ENCODE peak calls at places on chromosomes 5 and 9, in eight cellular contexts. One of them, this sample, is unnamed.

GRCh38 chr9:111839387-111839786 is 44.6 kb upstream of the SHOC1 start:
- DNase-seq in kidney: no peak
- DNase-seq in IMR-90: peak
- DNase-seq in upper lobe of right lung: peak
- DNase-seq in uterus: peak
- DNase-seq in right atrium auricular region: no peak
- DNase-seq in psoas muscle: peak
- DNase-seq in brain microvascular endothelial cell: peak
- DNase-seq in this sample: peak

GRCh38 chr9:93578844-93579243 is 2.5 kb downstream of the PHF2 start:
- DNase-seq in kidney: no peak
- DNase-seq in IMR-90: no peak
- DNase-seq in upper lobe of right lung: peak
- DNase-seq in uterus: no peak
- DNase-seq in right atrium auricular region: peak
- DNase-seq in psoas muscle: no peak
- DNase-seq in brain microvascular endothelial cell: no peak
- DNase-seq in this sample: no peak

GRCh38 chr5:165188555-165189260 is 1683.3 kb downstream of the MAT2B start:
- DNase-seq in kidney: no peak
- DNase-seq in IMR-90: no peak
- DNase-seq in upper lobe of right lung: no peak
- DNase-seq in uterus: no peak
- DNase-seq in right atrium auricular region: no peak
- DNase-seq in psoas muscle: no peak
- DNase-seq in brain microvascular endothelial cell: no peak
- DNase-seq in this sample: no peak

GRCh38 chr5:66891184-66891925 is 295.2 kb downstream of the MAST4 start:
- DNase-seq in kidney: no peak
- DNase-seq in IMR-90: peak
- DNase-seq in upper lobe of right lung: no peak
- DNase-seq in uterus: peak
- DNase-seq in right atrium auricular region: no peak
- DNase-seq in psoas muscle: no peak
- DNase-seq in brain microvascular endothelial cell: no peak
- DNase-seq in this sample: peak

GRCh38 chr9:131273791-131274673 is 2.3 kb downstream of the FAM78A start:
- DNase-seq in kidney: peak
- DNase-seq in IMR-90: no peak
- DNase-seq in upper lobe of right lung: no peak
- DNase-seq in uterus: no peak
- DNase-seq in right atrium auricular region: no peak
- DNase-seq in psoas muscle: no peak
- DNase-seq in brain microvascular endothelial cell: no peak
- DNase-seq in this sample: no peak

GRCh38 chr5:172646716-172647285 is 5.7 kb downstream of the NEURL1B start:
- DNase-seq in kidney: no peak
- DNase-seq in IMR-90: peak
- DNase-seq in upper lobe of right lung: peak
- DNase-seq in uterus: peak
- DNase-seq in right atrium auricular region: no peak
- DNase-seq in psoas muscle: no peak
- DNase-seq in brain microvascular endothelial cell: peak
- DNase-seq in this sample: peak

GRCh38 chr9:109181284-109181683 is 14.2 kb upstream of the FRRS1L start:
- DNase-seq in kidney: no peak
- DNase-seq in IMR-90: no peak
- DNase-seq in upper lobe of right lung: no peak
- DNase-seq in uterus: no peak
- DNase-seq in right atrium auricular region: no peak
- DNase-seq in psoas muscle: no peak
- DNase-seq in brain microvascular endothelial cell: no peak
- DNase-seq in this sample: no peak

GRCh38 chr9:134940236-134941208 is 22.8 kb upstream of the FCN1 start:
- DNase-seq in kidney: no peak
- DNase-seq in IMR-90: no peak
- DNase-seq in upper lobe of right lung: no peak
- DNase-seq in uterus: no peak
- DNase-seq in right atrium auricular region: no peak
- DNase-seq in psoas muscle: no peak
- DNase-seq in brain microvascular endothelial cell: no peak
- DNase-seq in this sample: no peak

GRCh38 chr9:131282688-131283422 is 6.5 kb upstream of the FAM78A start:
- DNase-seq in kidney: no peak
- DNase-seq in IMR-90: peak
- DNase-seq in upper lobe of right lung: no peak
- DNase-seq in uterus: no peak
- DNase-seq in right atrium auricular region: no peak
- DNase-seq in psoas muscle: peak
- DNase-seq in brain microvascular endothelial cell: no peak
- DNase-seq in this sample: peak

GRCh38 chr9:119298076-119298853 is 71.0 kb downstream of the BRINP1 start:
- DNase-seq in kidney: no peak
- DNase-seq in IMR-90: no peak
- DNase-seq in upper lobe of right lung: no peak
- DNase-seq in uterus: no peak
- DNase-seq in right atrium auricular region: no peak
- DNase-seq in psoas muscle: no peak
- DNase-seq in brain microvascular endothelial cell: no peak
- DNase-seq in this sample: no peak

GRCh38 chr5:138552700-138553099 is 9.7 kb upstream of the ETF1 start:
- DNase-seq in kidney: no peak
- DNase-seq in IMR-90: no peak
- DNase-seq in upper lobe of right lung: no peak
- DNase-seq in uterus: no peak
- DNase-seq in right atrium auricular region: no peak
- DNase-seq in psoas muscle: no peak
- DNase-seq in brain microvascular endothelial cell: no peak
- DNase-seq in this sample: no peak

GRCh38 chr5:1106385-1107166 is 5.3 kb downstream of the SLC12A7 start:
- DNase-seq in kidney: no peak
- DNase-seq in IMR-90: no peak
- DNase-seq in upper lobe of right lung: no peak
- DNase-seq in uterus: no peak
- DNase-seq in right atrium auricular region: no peak
- DNase-seq in psoas muscle: no peak
- DNase-seq in brain microvascular endothelial cell: no peak
- DNase-seq in this sample: no peak

GRCh38 chr5:173616577-173617118 is at the start of gene BOD1:
- DNase-seq in kidney: peak
- DNase-seq in IMR-90: peak
- DNase-seq in upper lobe of right lung: peak
- DNase-seq in uterus: peak
- DNase-seq in right atrium auricular region: peak
- DNase-seq in psoas muscle: peak
- DNase-seq in brain microvascular endothelial cell: peak
- DNase-seq in this sample: peak

GRCh38 chr5:151022511-151023018 is 2.2 kb downstream of the GPX3 start:
- DNase-seq in kidney: no peak
- DNase-seq in IMR-90: no peak
- DNase-seq in upper lobe of right lung: no peak
- DNase-seq in uterus: no peak
- DNase-seq in right atrium auricular region: no peak
- DNase-seq in psoas muscle: peak
- DNase-seq in brain microvascular endothelial cell: no peak
- DNase-seq in this sample: peak

GRCh38 chr5:35863159-35863558 is 6.5 kb downstream of the IL7R start:
- DNase-seq in kidney: no peak
- DNase-seq in IMR-90: no peak
- DNase-seq in upper lobe of right lung: no peak
- DNase-seq in uterus: no peak
- DNase-seq in right atrium auricular region: no peak
- DNase-seq in psoas muscle: no peak
- DNase-seq in brain microvascular endothelial cell: no peak
- DNase-seq in this sample: no peak

GRCh38 chr5:143606043-143606752 is 202.7 kb upstream of the NR3C1 start:
- DNase-seq in kidney: no peak
- DNase-seq in IMR-90: peak
- DNase-seq in upper lobe of right lung: no peak
- DNase-seq in uterus: no peak
- DNase-seq in right atrium auricular region: no peak
- DNase-seq in psoas muscle: no peak
- DNase-seq in brain microvascular endothelial cell: no peak
- DNase-seq in this sample: no peak

GRCh38 chr5:143613329-143613728 is 198.6 kb upstream of the HMHB1 start:
- DNase-seq in kidney: no peak
- DNase-seq in IMR-90: no peak
- DNase-seq in upper lobe of right lung: no peak
- DNase-seq in uterus: no peak
- DNase-seq in right atrium auricular region: no peak
- DNase-seq in psoas muscle: no peak
- DNase-seq in brain microvascular endothelial cell: no peak
- DNase-seq in this sample: no peak

GRCh38 chr5:143605403-143606005 is 202.0 kb upstream of the NR3C1 start:
- DNase-seq in kidney: no peak
- DNase-seq in IMR-90: peak
- DNase-seq in upper lobe of right lung: no peak
- DNase-seq in uterus: no peak
- DNase-seq in right atrium auricular region: no peak
- DNase-seq in psoas muscle: no peak
- DNase-seq in brain microvascular endothelial cell: peak
- DNase-seq in this sample: peak

GRCh38 chr5:143614831-143615230 is 197.1 kb upstream of the HMHB1 start:
- DNase-seq in kidney: no peak
- DNase-seq in IMR-90: no peak
- DNase-seq in upper lobe of right lung: no peak
- DNase-seq in uterus: no peak
- DNase-seq in right atrium auricular region: no peak
- DNase-seq in psoas muscle: no peak
- DNase-seq in brain microvascular endothelial cell: no peak
- DNase-seq in this sample: no peak

DNA sequence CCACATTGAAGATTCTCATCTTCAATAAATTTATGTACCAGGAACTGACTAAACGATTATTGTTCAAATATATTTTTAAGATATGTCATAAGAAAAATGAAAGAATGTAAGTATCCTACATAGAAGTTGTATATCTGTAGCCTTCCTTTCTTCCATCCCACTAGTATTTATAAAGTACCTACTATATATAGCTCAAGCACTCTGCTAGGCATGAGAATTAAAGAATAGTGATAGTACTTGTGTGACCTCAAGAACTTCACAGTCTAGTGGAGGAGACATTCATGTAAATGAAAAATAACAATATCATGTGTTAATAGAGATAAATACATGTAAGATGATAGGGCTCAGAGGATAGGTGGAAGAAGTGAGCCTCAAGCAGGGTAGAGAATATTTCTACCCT is 201.0 kb upstream of the HMHB1 start:
- DNase-seq in kidney: no peak
- DNase-seq in IMR-90: no peak
- DNase-seq in upper lobe of right lung: no peak
- DNase-seq in uterus: no peak
- DNase-seq in right atrium auricular region: no peak
- DNase-seq in psoas muscle: no peak
- DNase-seq in brain microvascular endothelial cell: no peak
- DNase-seq in this sample: no peak
- H3K4me3 ChIP-seq in kidney: no peak
- H3K4me3 ChIP-seq in IMR-90: no peak
- H3K4me3 ChIP-seq in upper lobe of right lung: no peak
- H3K4me3 ChIP-seq in uterus: no peak
- H3K4me3 ChIP-seq in right atrium auricular region: no peak
- H3K4me3 ChIP-seq in psoas muscle: no peak
- H3K4me3 ChIP-seq in brain microvascular endothelial cell: no peak
- H3K4me3 ChIP-seq in this sample: no peak

GRCh38 chr9:87894998-87895625 is 12.4 kb downstream of the SPATA31E1 start:
- DNase-seq in kidney: no peak
- DNase-seq in IMR-90: no peak
- DNase-seq in upper lobe of right lung: no peak
- DNase-seq in uterus: no peak
- DNase-seq in right atrium auricular region: no peak
- DNase-seq in psoas muscle: no peak
- DNase-seq in brain microvascular endothelial cell: no peak
- DNase-seq in this sample: no peak
- TF ChIP-seq CTCF in kidney: no peak
- TF ChIP-seq CTCF in IMR-90: no peak
- TF ChIP-seq CTCF in upper lobe of right lung: no peak
- TF ChIP-seq CTCF in uterus: no peak
- TF ChIP-seq CTCF in right atrium auricular region: no peak
- TF ChIP-seq CTCF in psoas muscle: no peak
- TF ChIP-seq CTCF in brain microvascular endothelial cell: peak
- TF ChIP-seq CTCF in this sample: no peak

DNA sequence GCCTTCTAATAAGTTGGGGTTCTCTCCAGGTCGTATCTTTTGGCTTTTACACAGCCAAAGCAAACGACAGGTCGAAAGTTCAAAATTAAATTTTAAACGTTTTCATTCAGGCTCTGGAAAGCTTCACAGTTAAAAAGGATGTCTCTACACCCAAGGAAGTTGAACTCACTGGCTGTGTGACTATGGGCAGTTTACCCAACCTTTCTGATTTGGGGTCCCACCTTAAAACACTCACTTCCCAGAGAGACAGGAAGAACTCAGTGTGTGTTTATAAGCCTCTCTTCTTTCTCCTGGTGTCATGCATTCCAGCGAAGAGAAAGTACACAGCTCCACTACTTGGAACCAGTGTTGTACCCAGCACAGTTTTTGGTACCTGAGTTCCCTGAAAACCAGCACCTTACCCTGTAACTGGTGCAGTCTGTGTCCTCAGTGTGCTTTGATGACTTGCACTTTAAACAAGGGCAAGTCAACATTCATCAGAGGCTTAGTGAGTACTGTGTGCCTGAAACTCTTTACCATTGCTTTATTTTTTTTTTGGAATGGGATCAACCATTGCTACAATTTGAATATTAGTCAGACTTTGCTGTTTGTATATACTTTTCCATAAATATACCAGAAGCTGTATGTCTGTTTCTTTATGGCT is 1.7 kb downstream of the SRD5A1 start:
- DNase-seq in kidney: no peak
- DNase-seq in IMR-90: peak
- DNase-seq in upper lobe of right lung: no peak
- DNase-seq in uterus: no peak
- DNase-seq in right atrium auricular region: no peak
- DNase-seq in psoas muscle: no peak
- DNase-seq in brain microvascular endothelial cell: no peak
- DNase-seq in this sample: no peak
- H3K4me3 ChIP-seq in kidney: no peak
- H3K4me3 ChIP-seq in IMR-90: peak
- H3K4me3 ChIP-seq in upper lobe of right lung: no peak
- H3K4me3 ChIP-seq in uterus: no peak
- H3K4me3 ChIP-seq in right atrium auricular region: no peak
- H3K4me3 ChIP-seq in psoas muscle: no peak
- H3K4me3 ChIP-seq in brain microvascular endothelial cell: no peak
- H3K4me3 ChIP-seq in this sample: no peak

DNA sequence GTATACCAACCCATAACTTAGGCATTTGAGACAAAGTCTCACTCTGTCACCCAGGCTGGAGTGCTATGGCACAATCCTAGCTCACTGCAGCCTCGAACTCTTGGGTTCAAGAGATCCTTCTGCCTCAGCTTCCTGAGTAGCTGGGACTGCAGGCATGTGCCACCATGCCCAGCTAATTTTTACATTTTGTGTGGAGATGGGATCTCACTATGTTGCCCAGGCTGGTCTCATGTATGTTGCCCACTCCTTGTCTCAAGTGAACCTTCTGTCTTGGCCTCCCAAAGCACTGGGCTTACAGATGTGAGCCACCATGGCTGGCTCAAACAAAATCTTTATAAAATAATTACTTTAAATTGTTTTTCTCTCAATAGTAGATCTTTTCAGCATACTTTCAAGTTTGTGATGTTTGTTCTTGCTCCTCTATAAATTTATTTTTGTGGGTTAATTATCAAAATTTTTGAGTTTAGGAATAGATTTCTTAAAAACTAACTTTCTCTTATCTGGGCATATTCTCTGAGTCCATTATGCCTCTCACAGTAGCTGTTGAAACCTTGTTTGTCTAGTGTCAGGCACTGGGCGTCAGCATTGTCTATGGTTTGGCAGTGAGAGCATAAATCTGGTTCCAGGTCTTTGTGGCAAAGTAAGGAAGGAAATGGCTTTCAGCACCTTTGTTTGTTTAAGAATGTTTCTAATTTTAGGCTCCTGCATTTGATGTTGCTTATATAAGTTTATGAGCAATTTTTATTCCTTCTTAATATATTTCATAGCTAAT is 38.7 kb downstream of the NLN start:
- DNase-seq in kidney: no peak
- DNase-seq in IMR-90: peak
- DNase-seq in upper lobe of right lung: no peak
- DNase-seq in uterus: no peak
- DNase-seq in right atrium auricular region: no peak
- DNase-seq in psoas muscle: no peak
- DNase-seq in brain microvascular endothelial cell: peak
- DNase-seq in this sample: peak
- TF ChIP-seq CTCF in kidney: peak
- TF ChIP-seq CTCF in IMR-90: no peak
- TF ChIP-seq CTCF in upper lobe of right lung: peak
- TF ChIP-seq CTCF in uterus: peak
- TF ChIP-seq CTCF in right atrium auricular region: no peak
- TF ChIP-seq CTCF in psoas muscle: peak
- TF ChIP-seq CTCF in brain microvascular endothelial cell: peak
- TF ChIP-seq CTCF in this sample: peak

This sample was measured in fibroblast of pulmonary artery.